ENCODE peak calls at places on chromosomes 1 and 21, in five cellular contexts. O is lower lobe of right lung, Z is RKO, N is HTR-8/SVneo, L is GM20000. H is an unnamed sample.

GRCh38 chr1:9128520-9129371 is at the start of gene GPR157:
- DNase-seq in L (peak), N (peak), O (peak), Z (peak), H (peak)

GRCh38 chr1:12480748-12481362 is 137.2 kb downstream of the DHRS3 start:
- DNase-seq in Z (peak), N (peak), O (no peak), L (no peak), H (no peak)

GRCh38 chr1:209207701-209208286 is 375.7 kb upstream of the CAMK1G start:
- DNase-seq in N (peak), Z (no peak), O (peak), L (peak), H (peak)

GRCh38 chr1:198936371-198937083 is 297.7 kb downstream of the PTPRC start:
- DNase-seq in Z (peak), N (no peak), L (no peak), O (no peak), H (no peak)

GRCh38 chr1:101314244-101314643 is 77.4 kb downstream of the S1PR1 start:
- DNase-seq in O (no peak), L (no peak), N (no peak), Z (peak), H (peak)

GRCh38 chr1:941027-941587 is 17.4 kb downstream of the SAMD11 start:
- DNase-seq in N (no peak), Z (no peak), L (peak), O (no peak), H (no peak)

GRCh38 chr1:65792671-65793358 is at the start of gene PDE4B:
- DNase-seq in N (no peak), L (peak), O (peak), Z (no peak), H (no peak)

GRCh38 chr21:15552914-15553491 is 176.8 kb upstream of the USP25 start:
- DNase-seq in L (peak), Z (peak), O (no peak), N (peak), H (no peak)

GRCh38 chr1:56647106-56647505 is 2.0 kb downstream of the PRKAA2 start:
- DNase-seq in Z (no peak), L (no peak), N (no peak), O (no peak), H (no peak)

GRCh38 chr1:91537281-91538069 is 36.8 kb downstream of the CDC7 start:
- DNase-seq in O (no peak), N (no peak), L (no peak), Z (no peak), H (no peak)

GRCh38 chr1:211352985-211353515 is 26.4 kb downstream of the TRAF5 start:
- DNase-seq in O (no peak), L (peak), Z (peak), N (peak), H (peak)

GRCh38 chr21:46202592-46203202 is 18.4 kb upstream of the SPATC1L start:
- DNase-seq in Z (no peak), N (no peak), L (no peak), O (peak), H (no peak)

GRCh38 chr1:232853994-232854532 is 48.8 kb downstream of the MAP10 start:
- DNase-seq in L (no peak), Z (no peak), O (no peak), N (peak), H (no peak)

GRCh38 chr1:38585971-38586370 is 273.6 kb downstream of the RRAGC start:
- DNase-seq in Z (no peak), L (no peak), N (no peak), O (no peak), H (no peak)

GRCh38 chr1:155005076-155005971 is 2.7 kb downstream of the ZBTB7B start:
- DNase-seq in O (peak), N (no peak), Z (no peak), L (no peak), H (no peak)